ENCODE peak calls at places on chromosomes 16 and 17, in seven cellular contexts. One of them, this sample, is unnamed.

GRCh38 chr16:27179500-27180072 is 23.7 kb upstream of the KDM8 start:
- DNase-seq in coronary artery: peak
- DNase-seq in omental fat pad: peak
- DNase-seq in mammary epithelial cell: peak
- DNase-seq in neural progenitor cell: peak
- DNase-seq in fibroblast of the aortic adventitia: peak
- DNase-seq in uterus: peak
- DNase-seq in this sample: peak

GRCh38 chr17:18917506-18918032 is 34.4 kb upstream of the SLC5A10 start:
- DNase-seq in coronary artery: no peak
- DNase-seq in omental fat pad: no peak
- DNase-seq in mammary epithelial cell: no peak
- DNase-seq in neural progenitor cell: no peak
- DNase-seq in fibroblast of the aortic adventitia: no peak
- DNase-seq in uterus: no peak
- DNase-seq in this sample: no peak

GRCh38 chr17:11241611-11242226 is 706 bp downstream of the SHISA6 start:
- DNase-seq in coronary artery: peak
- DNase-seq in omental fat pad: no peak
- DNase-seq in mammary epithelial cell: no peak
- DNase-seq in neural progenitor cell: no peak
- DNase-seq in fibroblast of the aortic adventitia: no peak
- DNase-seq in uterus: no peak
- DNase-seq in this sample: no peak

GRCh38 chr16:19223235-19223847 is 55.3 kb downstream of the SYT17 start:
- DNase-seq in coronary artery: no peak
- DNase-seq in omental fat pad: no peak
- DNase-seq in mammary epithelial cell: peak
- DNase-seq in neural progenitor cell: peak
- DNase-seq in fibroblast of the aortic adventitia: no peak
- DNase-seq in uterus: no peak
- DNase-seq in this sample: no peak

GRCh38 chr17:81419333-81419885 is 24.2 kb downstream of the BAHCC1 start:
- DNase-seq in coronary artery: peak
- DNase-seq in omental fat pad: peak
- DNase-seq in mammary epithelial cell: peak
- DNase-seq in neural progenitor cell: peak
- DNase-seq in fibroblast of the aortic adventitia: peak
- DNase-seq in uterus: peak
- DNase-seq in this sample: peak

GRCh38 chr17:44069974-44070454 is 521 bp upstream of the G6PC3 start:
- DNase-seq in coronary artery: no peak
- DNase-seq in omental fat pad: no peak
- DNase-seq in mammary epithelial cell: peak
- DNase-seq in neural progenitor cell: no peak
- DNase-seq in fibroblast of the aortic adventitia: peak
- DNase-seq in uterus: no peak
- DNase-seq in this sample: peak

GRCh38 chr16:31455601-31456314 is 3.5 kb upstream of the ARMC5 start:
- DNase-seq in coronary artery: no peak
- DNase-seq in omental fat pad: no peak
- DNase-seq in mammary epithelial cell: no peak
- DNase-seq in neural progenitor cell: peak
- DNase-seq in fibroblast of the aortic adventitia: no peak
- DNase-seq in uterus: no peak
- DNase-seq in this sample: no peak

GRCh38 chr17:9240659-9241370 is 219.5 kb downstream of the NTN1 start:
- DNase-seq in coronary artery: peak
- DNase-seq in omental fat pad: no peak
- DNase-seq in mammary epithelial cell: no peak
- DNase-seq in neural progenitor cell: peak
- DNase-seq in fibroblast of the aortic adventitia: peak
- DNase-seq in uterus: peak
- DNase-seq in this sample: no peak

GRCh38 chr16:14606102-14606501 is 24.0 kb downstream of the PARN start:
- DNase-seq in coronary artery: no peak
- DNase-seq in omental fat pad: no peak
- DNase-seq in mammary epithelial cell: no peak
- DNase-seq in neural progenitor cell: no peak
- DNase-seq in fibroblast of the aortic adventitia: no peak
- DNase-seq in uterus: no peak
- DNase-seq in this sample: no peak

GRCh38 chr17:81127133-81127455 is 38.2 kb upstream of the PVALEF start:
- DNase-seq in coronary artery: no peak
- DNase-seq in omental fat pad: no peak
- DNase-seq in mammary epithelial cell: no peak
- DNase-seq in neural progenitor cell: no peak
- DNase-seq in fibroblast of the aortic adventitia: no peak
- DNase-seq in uterus: no peak
- DNase-seq in this sample: no peak

GRCh38 chr17:33562792-33563191 is 269.7 kb upstream of the ASIC2 start:
- DNase-seq in coronary artery: no peak
- DNase-seq in omental fat pad: no peak
- DNase-seq in mammary epithelial cell: no peak
- DNase-seq in neural progenitor cell: peak
- DNase-seq in fibroblast of the aortic adventitia: no peak
- DNase-seq in uterus: no peak
- DNase-seq in this sample: no peak

GRCh38 chr17:14926526-14927122 is 338.5 kb downstream of the PMP22 start:
- DNase-seq in coronary artery: no peak
- DNase-seq in omental fat pad: no peak
- DNase-seq in mammary epithelial cell: peak
- DNase-seq in neural progenitor cell: peak
- DNase-seq in fibroblast of the aortic adventitia: peak
- DNase-seq in uterus: peak
- DNase-seq in this sample: peak

GRCh38 chr16:8510160-8510559 is 80.2 kb downstream of the TMEM114 start:
- DNase-seq in coronary artery: no peak
- DNase-seq in omental fat pad: no peak
- DNase-seq in mammary epithelial cell: no peak
- DNase-seq in neural progenitor cell: no peak
- DNase-seq in fibroblast of the aortic adventitia: no peak
- DNase-seq in uterus: no peak
- DNase-seq in this sample: no peak

GRCh38 chr16:26413780-26414179 is 652.9 kb upstream of the C16orf82 start:
- DNase-seq in coronary artery: no peak
- DNase-seq in omental fat pad: no peak
- DNase-seq in mammary epithelial cell: no peak
- DNase-seq in neural progenitor cell: no peak
- DNase-seq in fibroblast of the aortic adventitia: no peak
- DNase-seq in uterus: no peak
- DNase-seq in this sample: no peak

GRCh38 chr17:60230358-60230757 is 80.6 kb downstream of the CA4 start:
- DNase-seq in coronary artery: no peak
- DNase-seq in omental fat pad: no peak
- DNase-seq in mammary epithelial cell: peak
- DNase-seq in neural progenitor cell: no peak
- DNase-seq in fibroblast of the aortic adventitia: no peak
- DNase-seq in uterus: no peak
- DNase-seq in this sample: peak

GRCh38 chr17:60229189-60229802 is 79.5 kb downstream of the CA4 start:
- DNase-seq in coronary artery: no peak
- DNase-seq in omental fat pad: no peak
- DNase-seq in mammary epithelial cell: no peak
- DNase-seq in neural progenitor cell: no peak
- DNase-seq in fibroblast of the aortic adventitia: peak
- DNase-seq in uterus: no peak
- DNase-seq in this sample: peak

GRCh38 chr17:60231691-60232090 is 81.9 kb downstream of the CA4 start:
- DNase-seq in coronary artery: no peak
- DNase-seq in omental fat pad: no peak
- DNase-seq in mammary epithelial cell: peak
- DNase-seq in neural progenitor cell: peak
- DNase-seq in fibroblast of the aortic adventitia: peak
- DNase-seq in uterus: no peak
- DNase-seq in this sample: peak

DNA sequence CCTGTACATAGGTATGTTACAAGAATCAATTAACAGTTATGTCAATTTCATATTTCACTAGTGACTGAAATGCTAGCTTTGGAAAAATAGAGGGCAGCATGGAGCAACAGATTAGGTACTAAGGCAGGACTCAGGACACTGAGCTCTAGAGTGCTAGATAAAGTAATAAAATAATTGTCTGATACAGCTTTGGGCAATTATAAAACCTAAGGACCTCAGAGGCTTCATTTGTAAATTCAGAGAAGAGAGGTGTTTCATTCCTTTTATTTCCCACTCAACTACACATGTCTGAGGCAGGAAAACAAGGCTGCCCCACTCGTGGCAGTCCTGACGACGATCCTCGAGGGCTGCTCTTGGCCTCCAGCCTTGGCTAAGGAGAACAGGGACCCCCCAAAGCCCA is 81.5 kb downstream of the CA4 start:
- DNase-seq in coronary artery: no peak
- DNase-seq in omental fat pad: no peak
- DNase-seq in mammary epithelial cell: peak
- DNase-seq in neural progenitor cell: peak
- DNase-seq in fibroblast of the aortic adventitia: peak
- DNase-seq in uterus: no peak
- DNase-seq in this sample: peak
- TF ChIP-seq CTCF in coronary artery: no peak
- TF ChIP-seq CTCF in omental fat pad: no peak
- TF ChIP-seq CTCF in mammary epithelial cell: peak
- TF ChIP-seq CTCF in neural progenitor cell: peak
- TF ChIP-seq CTCF in fibroblast of the aortic adventitia: peak
- TF ChIP-seq CTCF in uterus: peak
- TF ChIP-seq CTCF in this sample: peak

DNA sequence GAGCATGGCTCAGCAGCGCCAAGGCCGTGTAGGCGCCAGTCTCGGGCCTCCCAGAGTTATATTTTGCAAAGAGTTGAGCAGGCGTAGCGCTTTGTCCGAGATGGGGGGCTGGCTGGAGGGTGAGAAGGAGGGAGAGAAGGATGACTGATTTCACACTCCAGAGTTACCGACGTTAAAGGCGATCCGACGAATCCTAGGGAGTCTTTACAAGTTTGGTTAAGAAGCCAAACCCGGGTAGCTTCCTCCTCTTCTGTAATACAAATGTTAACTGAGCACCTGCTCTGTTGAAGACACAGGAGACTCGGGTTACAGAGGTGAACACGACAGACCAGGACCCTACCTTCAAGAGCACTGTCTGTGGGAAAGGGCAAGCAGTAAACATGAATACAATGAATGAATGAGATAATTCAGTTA is 805 bp downstream of the POLR2A start:
- DNase-seq in coronary artery: no peak
- DNase-seq in omental fat pad: no peak
- DNase-seq in mammary epithelial cell: no peak
- DNase-seq in neural progenitor cell: no peak
- DNase-seq in fibroblast of the aortic adventitia: no peak
- DNase-seq in uterus: no peak
- DNase-seq in this sample: no peak
- TF ChIP-seq CTCF in coronary artery: no peak
- TF ChIP-seq CTCF in omental fat pad: no peak
- TF ChIP-seq CTCF in mammary epithelial cell: no peak
- TF ChIP-seq CTCF in neural progenitor cell: no peak
- TF ChIP-seq CTCF in fibroblast of the aortic adventitia: peak
- TF ChIP-seq CTCF in uterus: no peak
- TF ChIP-seq CTCF in this sample: no peak

GRCh38 chr17:50101346-50102163 is 6.4 kb downstream of the PDK2 start:
- DNase-seq in coronary artery: no peak
- DNase-seq in omental fat pad: no peak
- DNase-seq in mammary epithelial cell: no peak
- DNase-seq in neural progenitor cell: peak
- DNase-seq in fibroblast of the aortic adventitia: peak
- DNase-seq in uterus: peak
- DNase-seq in this sample: peak
- TF ChIP-seq CTCF in coronary artery: no peak
- TF ChIP-seq CTCF in omental fat pad: no peak
- TF ChIP-seq CTCF in mammary epithelial cell: no peak
- TF ChIP-seq CTCF in neural progenitor cell: peak
- TF ChIP-seq CTCF in fibroblast of the aortic adventitia: no peak
- TF ChIP-seq CTCF in uterus: no peak
- TF ChIP-seq CTCF in this sample: peak

GRCh38 chr16:366476-366875 is 3.9 kb downstream of the MRPL28 start:
- DNase-seq in coronary artery: no peak
- DNase-seq in omental fat pad: no peak
- DNase-seq in mammary epithelial cell: no peak
- DNase-seq in neural progenitor cell: no peak
- DNase-seq in fibroblast of the aortic adventitia: no peak
- DNase-seq in uterus: no peak
- DNase-seq in this sample: no peak
- TF ChIP-seq CTCF in coronary artery: no peak
- TF ChIP-seq CTCF in omental fat pad: no peak
- TF ChIP-seq CTCF in mammary epithelial cell: no peak
- TF ChIP-seq CTCF in neural progenitor cell: no peak
- TF ChIP-seq CTCF in fibroblast of the aortic adventitia: no peak
- TF ChIP-seq CTCF in uterus: no peak
- TF ChIP-seq CTCF in this sample: no peak

DNA sequence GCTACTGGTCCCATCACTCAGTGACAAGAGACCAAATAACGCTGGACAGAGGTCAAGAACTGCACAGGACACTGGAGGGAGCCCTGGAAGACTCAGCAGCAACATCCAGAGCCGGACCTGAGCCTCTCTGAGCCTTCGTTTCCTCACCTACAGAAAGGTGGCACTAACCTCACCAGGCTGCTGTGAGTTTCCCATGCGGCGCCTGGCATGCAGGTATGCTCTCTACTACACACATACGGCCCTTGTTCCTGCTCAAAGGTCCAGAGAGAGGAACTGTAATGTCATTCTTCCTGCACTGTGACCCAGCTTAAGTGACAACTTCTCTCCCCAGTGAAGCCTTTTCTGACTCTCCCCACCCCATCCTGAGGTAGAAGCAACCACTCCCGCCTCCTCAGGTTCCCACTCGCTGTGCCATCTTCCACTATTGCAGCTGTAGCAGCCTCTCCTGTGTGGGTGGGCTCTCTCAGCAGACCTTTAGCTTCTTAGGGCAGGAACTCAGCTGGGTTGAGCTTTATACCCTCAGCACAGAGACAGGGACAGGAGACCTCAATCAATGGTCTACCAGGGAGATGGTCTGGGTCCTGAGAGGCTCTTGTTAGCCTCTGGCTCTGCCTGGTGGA is 43.9 kb upstream of the SREBF1 start:
- DNase-seq in coronary artery: peak
- DNase-seq in omental fat pad: no peak
- DNase-seq in mammary epithelial cell: no peak
- DNase-seq in neural progenitor cell: no peak
- DNase-seq in fibroblast of the aortic adventitia: no peak
- DNase-seq in uterus: no peak
- DNase-seq in this sample: no peak
- TF ChIP-seq CTCF in coronary artery: no peak
- TF ChIP-seq CTCF in omental fat pad: no peak
- TF ChIP-seq CTCF in mammary epithelial cell: no peak
- TF ChIP-seq CTCF in neural progenitor cell: no peak
- TF ChIP-seq CTCF in fibroblast of the aortic adventitia: no peak
- TF ChIP-seq CTCF in uterus: no peak
- TF ChIP-seq CTCF in this sample: no peak

This sample was measured in HFFc6.